ENCODE peak calls at places on chromosomes 1 and 21, in seven cellular contexts. S is uterus, T is HCT116, R is IMR-90, X is AG04450, L is left ventricle myocardium inferior, G is tibial artery. A is an unnamed sample. For H3K9me3, the result is how much of the 10 kb centered on the place peaks cover.

GRCh38 chr1:11736746-11737639 is 1.1 kb downstream of the AGTRAP start:
- DNase-seq in S (peak), T (no peak), R (peak), X (no peak), L (peak), G (peak), A (peak)

GRCh38 chr1:78348526-78349284 is 142.1 kb upstream of the PTGFR start:
- DNase-seq in S (no peak), T (no peak), R (peak), X (no peak), L (no peak), G (no peak), A (no peak)

GRCh38 chr1:25037174-25038074 is 107.3 kb upstream of the RUNX3 start:
- DNase-seq in S (no peak), T (peak), R (peak), X (no peak), L (no peak), G (no peak), A (no peak)

GRCh38 chr1:206551985-206552325 is 44.6 kb downstream of the RASSF5 start:
- DNase-seq in S (no peak), T (no peak), R (no peak), X (no peak), L (no peak), G (no peak), A (no peak)

GRCh38 chr1:116311756-116312691 is 61.0 kb upstream of the ATP1A1 start:
- DNase-seq in S (no peak), T (no peak), R (no peak), X (no peak), L (no peak), G (no peak), A (no peak)

GRCh38 chr1:150065184-150065871 is 2.2 kb upstream of the VPS45 start:
- DNase-seq in S (no peak), T (peak), R (peak), X (no peak), L (no peak), G (no peak), A (no peak)

GRCh38 chr21:41011968-41012367 is 156.0 kb upstream of the BACE2 start:
- DNase-seq in S (no peak), T (no peak), R (no peak), X (no peak), L (no peak), G (no peak), A (no peak)

GRCh38 chr1:171142451-171143121 is 42.5 kb upstream of the FMO2 start:
- DNase-seq in S (peak), T (no peak), R (peak), X (peak), L (no peak), G (peak), A (peak)

GRCh38 chr1:197783510-197783948 is 8.2 kb upstream of the DENND1B start:
- DNase-seq in S (no peak), T (no peak), R (peak), X (no peak), L (no peak), G (no peak), A (no peak)

GRCh38 chr1:228515200-228515834 is 28.1 kb downstream of the RNF187 start:
- DNase-seq in S (no peak), T (peak), R (peak), X (peak), L (no peak), G (peak), A (no peak)

GRCh38 chr21:14814282-14814681 is 250.5 kb downstream of the NRIP1 start:
- DNase-seq in S (no peak), T (no peak), R (no peak), X (no peak), L (no peak), G (no peak), A (no peak)

GRCh38 chr1:15051898-15052528 is 101.5 kb upstream of the TMEM51 start:
- DNase-seq in S (no peak), T (no peak), R (peak), X (no peak), L (no peak), G (no peak), A (no peak)

GRCh38 chr21:9730866-9731265 is 790.5 kb upstream of the TPTE start:
- DNase-seq in S (no peak), T (no peak), R (no peak), X (no peak), L (no peak), G (no peak), A (no peak)

GRCh38 chr1:195897072-195897471 is 711.2 kb downstream of the KCNT2 start:
- DNase-seq in S (no peak), T (no peak), R (no peak), X (no peak), L (no peak), G (no peak), A (no peak)

GRCh38 chr1:119367332-119368124 is 1.1 kb upstream of the HAO2 start:
- DNase-seq in S (no peak), T (peak), R (peak), X (peak), L (no peak), G (no peak), A (no peak)

GRCh38 chr1:108512239-108513071 is 47.4 kb upstream of the EEIG2 start:
- DNase-seq in S (no peak), T (peak), R (peak), X (peak), L (no peak), G (no peak), A (no peak)

GRCh38 chr1:32798679-32799416 is 18.3 kb downstream of the YARS1 start:
- DNase-seq in S (no peak), T (no peak), R (no peak), X (no peak), L (no peak), G (no peak), A (no peak)

GRCh38 chr1:68608289-68608688 is 111.4 kb upstream of the DEPDC1 start:
- DNase-seq in S (no peak), T (no peak), R (no peak), X (no peak), L (no peak), G (no peak), A (no peak)
- H3K9me3 ChIP-seq in S (under half), T (under half), R (under half), X (under half), L (under half), G (under half), A (under half)

GRCh38 chr1:210289248-210289647 is 39.5 kb upstream of the HHAT start:
- DNase-seq in S (no peak), T (no peak), R (no peak), X (no peak), L (no peak), G (no peak), A (no peak)

GRCh38 chr1:210292276-210292851 is 36.3 kb upstream of the HHAT start:
- DNase-seq in S (peak), T (peak), R (no peak), X (no peak), L (peak), G (peak), A (peak)

GRCh38 chr1:210291088-210291487 is 37.6 kb upstream of the HHAT start:
- DNase-seq in S (no peak), T (no peak), R (no peak), X (no peak), L (no peak), G (no peak), A (no peak)

GRCh38 chr1:210293191-210293607 is 35.5 kb upstream of the HHAT start:
- DNase-seq in S (peak), T (no peak), R (peak), X (peak), L (peak), G (peak), A (peak)

GRCh38 chr1:210291786-210292275 is 36.9 kb upstream of the HHAT start:
- DNase-seq in S (peak), T (no peak), R (no peak), X (peak), L (no peak), G (no peak), A (peak)
- H3K4me3 ChIP-seq in S (peak), T (peak), R (no peak), X (peak), L (peak), G (peak), A (peak)

DNA sequence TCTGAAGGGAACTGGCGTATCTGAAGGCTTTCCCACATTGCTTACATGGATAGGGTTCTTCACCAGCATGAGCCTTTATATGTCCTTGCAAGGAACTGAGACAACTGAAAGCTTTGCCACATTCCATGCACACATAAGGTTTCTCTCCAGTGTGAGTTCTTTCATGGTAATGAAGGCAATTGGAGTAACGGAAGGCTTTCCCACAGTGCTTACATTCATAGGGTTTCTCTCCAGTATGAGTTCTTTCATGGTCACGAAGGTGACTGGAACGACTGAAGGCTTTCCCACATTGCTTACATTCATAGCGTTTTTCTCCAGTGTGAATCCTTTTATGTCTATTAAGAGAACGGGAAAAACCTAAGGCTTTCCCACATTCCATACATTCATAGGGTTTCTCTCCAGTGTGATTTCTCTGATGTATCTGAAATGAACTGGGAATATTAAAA is 15.0 kb downstream of the ZNF124 start:
- DNase-seq in S (no peak), T (no peak), R (no peak), X (no peak), L (no peak), G (no peak), A (no peak)
- H3K9me3 ChIP-seq in S (under half), T (half or more), R (under half), X (under half), L (half or more), G (under half), A (under half)

GRCh38 chr21:33069994-33070811 is at the start of gene OLIG1:
- DNase-seq in S (no peak), T (no peak), R (peak), X (no peak), L (peak), G (no peak), A (no peak)

GRCh38 chr21:33067457-33067856 is 2.5 kb upstream of the OLIG1 start:
- DNase-seq in S (no peak), T (no peak), R (no peak), X (no peak), L (no peak), G (no peak), A (no peak)

GRCh38 chr21:33070921-33071877 is 1.3 kb downstream of the OLIG1 start:
- DNase-seq in S (no peak), T (no peak), R (no peak), X (no peak), L (no peak), G (no peak), A (no peak)

GRCh38 chr21:33069243-33069642 is 698 bp upstream of the OLIG1 start:
- DNase-seq in S (no peak), T (no peak), R (no peak), X (no peak), L (no peak), G (no peak), A (no peak)

DNA sequence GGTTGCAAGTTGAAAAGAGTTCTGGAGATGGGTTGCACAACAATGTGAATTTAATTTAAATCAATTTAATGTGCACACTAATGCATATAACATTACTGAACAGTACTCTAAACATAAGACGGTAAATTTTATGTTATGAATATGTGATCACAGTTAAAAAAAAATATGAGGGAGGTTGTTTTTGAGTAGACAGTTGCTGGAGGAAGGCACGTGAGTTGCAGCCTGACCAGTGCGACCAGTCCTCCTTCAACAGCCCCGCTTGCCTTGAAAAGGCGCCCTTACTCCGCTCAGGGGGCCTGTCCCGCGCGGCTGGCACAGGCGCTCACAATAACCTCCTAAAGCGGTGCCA is 322 bp upstream of the OLIG1 start:
- DNase-seq in S (no peak), T (no peak), R (no peak), X (no peak), L (no peak), G (no peak), A (no peak)
- H3K4me3 ChIP-seq in S (no peak), T (no peak), R (no peak), X (no peak), L (peak), G (no peak), A (peak)